ENCODE peak calls at places on chromosomes 6 and 20, in ten cellular contexts. A, P, S, G, L, Z, C, N, E and X are unnamed samples.

GRCh38 chr6:14095444-14095843 is 22.1 kb upstream of the CD83 start:
- DNase-seq in A (no peak), P (no peak), S (no peak), G (no peak), L (no peak), Z (no peak), C (no peak), N (no peak), E (no peak), X (no peak)

GRCh38 chr6:55569638-55570037 is 9.4 kb downstream of the HMGCLL1 start:
- DNase-seq in A (no peak), P (no peak), S (no peak), G (no peak), L (no peak), Z (no peak), C (no peak), N (no peak), E (no peak), X (no peak)

GRCh38 chr6:18314317-18314997 is 50.1 kb upstream of the DEK start:
- DNase-seq in A (no peak), P (no peak), S (no peak), G (no peak), L (no peak), Z (no peak), C (peak; percentile 50), N (no peak), E (no peak), X (no peak)

GRCh38 chr6:130906736-130907381 is 79.7 kb downstream of the SMLR1 start:
- DNase-seq in A (no peak), P (peak; percentile 77), S (peak; percentile 82), G (no peak), L (no peak), Z (no peak), C (peak; percentile 88), N (peak; percentile 76), E (no peak), X (no peak)

GRCh38 chr6:57247603-57248002 is 25.5 kb upstream of the RAB23 start:
- DNase-seq in A (no peak), P (peak; percentile 38), S (peak; percentile 50), G (no peak), L (no peak), Z (no peak), C (peak; percentile 72), N (peak; percentile 28), E (no peak), X (no peak)

GRCh38 chr20:10412591-10413408 is 21.2 kb downstream of the MKKS start:
- DNase-seq in A (no peak), P (peak; percentile 10), S (peak; percentile 18), G (no peak), L (no peak), Z (no peak), C (no peak), N (no peak), E (peak; percentile 25), X (no peak)

GRCh38 chr6:29850011-29850553 is 22.5 kb downstream of the HLA-G start:
- DNase-seq in A (no peak), P (no peak), S (no peak), G (no peak), L (no peak), Z (no peak), C (no peak), N (peak; percentile 42), E (no peak), X (no peak)

GRCh38 chr6:31541059-31541657 is 645 bp downstream of the DDX39B start:
- DNase-seq in A (peak; percentile 52), P (peak; percentile 26), S (peak; percentile 48), G (no peak), L (no peak), Z (peak; percentile 89), C (peak; percentile 50), N (peak; percentile 81), E (peak; percentile 37), X (no peak)

GRCh38 chr20:33018169-33018931 is 10.8 kb downstream of the BPIFB2 start:
- DNase-seq in A (no peak), P (no peak), S (no peak), G (no peak), L (no peak), Z (no peak), C (no peak), N (no peak), E (no peak), X (no peak)
- H3K36me3 ChIP-seq in A (no peaks in the 10 kb centered on the region), P (no peaks in the 10 kb centered on the region), S (no peaks in the 10 kb centered on the region), G (no peaks in the 10 kb centered on the region), L (no peaks in the 10 kb centered on the region), Z (no peaks in the 10 kb centered on the region), C (no peaks in the 10 kb centered on the region), N (no peaks in the 10 kb centered on the region), E (no peaks in the 10 kb centered on the region), X (no peaks in the 10 kb centered on the region)

DNA sequence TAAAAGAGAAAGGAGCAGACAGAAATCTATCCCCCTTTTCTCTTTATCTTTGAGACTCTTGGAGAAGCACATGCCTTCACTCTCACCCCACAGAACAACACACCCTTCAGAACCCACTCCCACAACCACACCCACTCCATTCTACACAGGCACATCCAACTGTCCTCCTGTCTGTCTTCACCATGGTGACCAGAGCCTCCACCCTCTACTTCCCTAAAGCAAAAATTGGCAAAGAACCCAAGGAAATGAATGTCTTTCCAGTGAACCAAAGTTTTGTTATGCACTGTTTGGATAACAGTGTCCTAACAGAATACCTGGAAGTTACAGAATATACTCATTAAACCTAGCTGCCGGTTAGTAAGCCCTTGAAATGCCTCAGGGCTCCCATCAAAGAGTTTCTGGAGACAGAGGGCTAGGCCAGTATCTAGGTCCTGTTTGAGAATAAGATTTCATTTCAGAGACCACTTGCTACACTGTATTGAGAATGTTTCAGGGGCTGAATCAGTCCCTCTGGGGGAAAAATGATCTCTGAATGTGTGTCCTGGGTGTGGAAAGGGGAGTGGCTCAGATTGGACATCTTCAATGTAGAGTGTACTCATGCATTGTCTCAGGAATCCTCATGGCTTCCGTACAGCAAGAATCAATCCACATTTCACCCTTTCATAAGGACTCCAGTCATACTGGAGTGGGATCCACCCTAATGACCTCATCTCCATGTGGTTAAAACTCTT is 101.1 kb downstream of the LY86 start:
- DNase-seq in A (no peak), P (peak; percentile 50), S (peak; percentile 65), G (no peak), L (no peak), Z (no peak), C (peak; percentile 24), N (peak; percentile 82), E (peak; percentile 83), X (no peak)
- H3K9ac ChIP-seq in A (no peak overlapping the region), P (no peak overlapping the region), S (no peak overlapping the region), G (no peak overlapping the region), L (no peak overlapping the region), Z (no peak overlapping the region), C (no peak overlapping the region), N (peak overlapping the region; percentile 25), E (peak overlapping the region; percentile 70), X (no peak overlapping the region)

GRCh38 chr20:51540585-51540984 is 1.9 kb downstream of the NFATC2 start:
- DNase-seq in A (no peak), P (no peak), S (no peak), G (no peak), L (no peak), Z (no peak), C (no peak), N (no peak), E (no peak), X (no peak)

GRCh38 chr20:51542894-51543788 is 622 bp upstream of the NFATC2 start:
- DNase-seq in A (no peak), P (no peak), S (no peak), G (peak; percentile 79), L (no peak), Z (no peak), C (no peak), N (no peak), E (no peak), X (no peak)

GRCh38 chr20:51545515-51545914 is 3.0 kb upstream of the NFATC2 start:
- DNase-seq in A (no peak), P (no peak), S (no peak), G (no peak), L (no peak), Z (no peak), C (no peak), N (no peak), E (no peak), X (no peak)

GRCh38 chr20:51541189-51542032 is 1.1 kb downstream of the NFATC2 start:
- DNase-seq in A (no peak), P (peak; percentile 49), S (peak; percentile 63), G (peak; percentile 89), L (no peak), Z (peak; percentile 81), C (peak; percentile 22), N (peak; percentile 32), E (no peak), X (no peak)

DNA sequence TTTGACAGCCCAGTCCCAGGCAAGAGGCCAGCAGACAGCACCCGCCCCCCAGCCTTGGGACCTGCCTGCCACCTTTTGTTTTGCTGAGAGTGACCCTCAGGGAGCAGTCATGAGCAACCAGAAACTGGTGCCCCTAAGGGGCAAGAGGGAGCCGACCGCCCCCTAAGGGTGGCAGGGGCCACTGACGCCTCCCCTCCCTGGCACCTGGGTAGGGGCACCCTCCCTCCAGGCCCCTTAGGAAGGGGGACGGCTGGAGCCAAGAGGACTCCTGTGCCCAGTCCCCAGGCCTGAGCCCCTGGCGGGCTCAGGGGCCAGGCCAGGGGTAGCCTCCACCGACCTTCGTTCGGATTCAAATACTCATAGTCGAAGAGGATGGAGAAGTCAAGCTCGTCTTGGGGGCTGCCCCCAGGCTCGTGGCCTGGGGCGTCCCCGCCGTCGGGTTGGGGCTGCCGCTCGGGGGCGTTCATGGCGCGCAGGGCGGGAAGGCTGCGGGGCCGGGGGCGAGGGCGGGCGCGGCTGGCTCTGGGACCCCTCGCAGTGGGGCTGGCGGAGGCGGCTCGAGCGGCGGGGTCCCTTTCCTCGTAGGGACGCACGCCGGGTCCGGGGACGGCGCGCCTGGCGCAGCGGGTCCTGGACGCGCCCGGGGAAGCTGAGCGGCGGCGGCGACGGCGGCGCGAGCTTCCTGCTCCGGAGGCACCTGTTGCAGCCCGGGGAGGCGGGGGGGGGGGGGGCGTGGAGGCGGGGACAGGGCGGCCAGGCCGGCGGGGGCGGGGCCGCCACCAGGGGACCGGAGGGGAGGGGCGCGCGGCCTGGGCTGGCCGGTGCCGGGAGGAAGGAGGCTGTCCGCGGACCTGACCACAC is at the start of gene NFATC2:
- DNase-seq in A (peak; percentile 90), P (no peak), S (no peak), G (peak; percentile 88), L (peak; percentile 23), Z (peak; percentile 85), C (no peak), N (no peak), E (peak; percentile 69), X (no peak)
- H3K27ac ChIP-seq in A (no peak within 1 kb of the TSS), P (no peak within 1 kb of the TSS), S (no peak within 1 kb of the TSS), G (peak within 1 kb of the TSS; percentile 52), L (no peak within 1 kb of the TSS), Z (peak within 1 kb of the TSS; percentile 90), C (no peak within 1 kb of the TSS), N (no peak within 1 kb of the TSS), E (no peak within 1 kb of the TSS), X (no peak within 1 kb of the TSS)

DNA sequence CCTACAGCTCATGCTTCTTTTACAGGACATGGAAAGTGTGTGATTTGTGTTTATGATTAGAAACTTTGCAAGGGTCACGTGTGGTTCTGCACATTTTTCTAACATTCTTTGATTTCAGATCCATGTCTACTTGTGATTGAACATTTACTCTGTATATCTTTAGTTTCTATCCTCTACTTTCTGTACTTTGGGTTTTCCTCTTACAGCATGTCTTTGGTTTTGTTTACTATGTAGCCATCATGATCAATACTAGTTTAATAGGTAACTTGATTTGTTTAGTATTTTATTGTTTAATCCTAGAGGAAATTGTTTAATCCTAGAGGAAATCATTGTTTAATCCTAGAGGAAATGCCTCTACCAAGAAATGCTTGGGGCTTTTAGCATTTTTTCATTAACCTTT is 41.8 kb downstream of the XRN2 start:
- DNase-seq in A (no peak), P (no peak), S (no peak), G (no peak), L (no peak), Z (no peak), C (no peak), N (no peak), E (no peak), X (no peak)
- H3K36me3 ChIP-seq in A (peaks cover 73% of the 10 kb centered on the region), P (peaks cover 44% of the 10 kb centered on the region), S (peaks cover 4% of the 10 kb centered on the region), G (peaks cover 21% of the 10 kb centered on the region), L (peaks cover 83% of the 10 kb centered on the region), Z (peaks cover 65% of the 10 kb centered on the region), C (peaks cover 30% of the 10 kb centered on the region), N (peaks cover 58% of the 10 kb centered on the region), E (peaks cover 70% of the 10 kb centered on the region), X (peaks cover 87% of the 10 kb centered on the region)

GRCh38 chr6:42407379-42407778 is 44.3 kb downstream of the TRERF1 start:
- DNase-seq in A (no peak), P (peak; percentile 96), S (peak; percentile 97), G (no peak), L (no peak), Z (no peak), C (peak; percentile 92), N (peak; percentile 96), E (peak; percentile 78), X (no peak)
- H3K9ac ChIP-seq in A (no peak overlapping the region), P (peak overlapping the region; percentile 69), S (no peak overlapping the region), G (no peak overlapping the region), L (no peak overlapping the region), Z (no peak overlapping the region), C (no peak overlapping the region), N (peak overlapping the region; percentile 72), E (peak overlapping the region; percentile 33), X (no peak overlapping the region)